ENCODE peak calls at places on chromosomes 12 and 14, in nine cellular contexts. C is GM06990; K is Kasumi-1; M is mucosa of gallbladder; D is T-helper 1 cell; G is RCC 7860; N is activated T-cell treated with anti-CD3 and anti-CD28 coated beads, Interleukin-2, amount 50 U/mL, for 24 hours; S is osteocyte; B is NCI-H82. H is an unnamed sample.

GRCh38 chr12:51377099-51377984 is 13.9 kb downstream of the GALNT6 start:
- DNase-seq in C (no peak), N (no peak), D (no peak), B (no peak), K (no peak), G (no peak), S (no peak), M (no peak), H (no peak)

GRCh38 chr12:53617700-53618099 is 8.5 kb downstream of the ATF7 start:
- DNase-seq in G (no peak), S (no peak), N (no peak), C (no peak), K (no peak), B (no peak), D (no peak), M (no peak), H (no peak)

GRCh38 chr14:92108345-92109254 is 2.2 kb upstream of the ATXN3 start:
- DNase-seq in B (no peak), D (no peak), G (no peak), C (no peak), S (no peak), M (no peak), N (peak; percentile 47), K (no peak), H (no peak)

GRCh38 chr12:34406996-34407300 is 384.7 kb downstream of the ALG10 start:
- DNase-seq in G (no peak), K (no peak), S (no peak), N (peak; percentile 5), D (no peak), M (no peak), C (no peak), B (no peak), H (no peak)

GRCh38 chr12:126747530-126748149 is 1519.3 kb upstream of the TMEM132C start:
- DNase-seq in G (peak; percentile 17), M (peak; percentile 28), D (peak; percentile 19), C (no peak), K (peak; percentile 5), B (peak; percentile 77), N (peak; percentile 71), S (no peak), H (no peak)

GRCh38 chr14:73744175-73744867 is 30.1 kb upstream of the PNMA1 start:
- DNase-seq in K (no peak), G (no peak), N (no peak), M (no peak), C (no peak), B (no peak), S (no peak), D (no peak), H (no peak)

GRCh38 chr12:108850854-108851573 is 6.4 kb downstream of the SSH1 start:
- DNase-seq in N (no peak), K (no peak), S (no peak), M (peak; percentile 51), G (no peak), B (peak; percentile 79), D (no peak), C (peak; percentile 57), H (no peak)

GRCh38 chr12:87807127-87807526 is 222.1 kb downstream of the C12orf50 start:
- DNase-seq in S (no peak), N (no peak), G (no peak), K (no peak), B (no peak), C (no peak), D (no peak), M (no peak), H (no peak)

GRCh38 chr12:49342914-49343731 is 3.6 kb upstream of the DNAJC22 start:
- DNase-seq in G (peak; percentile 67), M (no peak), K (no peak), B (peak; percentile 53), S (no peak), N (peak; percentile 62), D (no peak), C (no peak), H (peak; percentile 86)

GRCh38 chr12:106766393-106766826 is 8.1 kb upstream of the RIC8B start:
- DNase-seq in S (no peak), K (no peak), N (no peak), C (no peak), D (no peak), M (peak; percentile 75), G (peak; percentile 50), B (no peak), H (no peak)

GRCh38 chr12:47458273-47458672 is 247.6 kb downstream of the RPAP3 start:
- DNase-seq in B (peak; percentile 36), D (no peak), K (no peak), C (no peak), N (no peak), G (peak; percentile 58), S (no peak), M (peak; percentile 81), H (no peak)

GRCh38 chr12:130070017-130070653 is 92.1 kb upstream of the FZD10 start:
- DNase-seq in M (peak; percentile 60), D (no peak), K (no peak), C (no peak), G (no peak), N (no peak), S (no peak), B (peak; percentile 9), H (no peak)

GRCh38 chr12:49367381-49368239 is at the start of gene SPATS2:
- DNase-seq in N (no peak), C (no peak), K (peak; percentile 56), S (no peak), B (peak; percentile 88), G (no peak), M (peak; percentile 93), D (no peak), H (no peak)

H was measured in vagina.